ENCODE peak calls at places on chromosomes 3 and 15, in eight cellular contexts. X is HTR-8/SVneo, H is HCEC 1CT, L is GM23338, J is psoas muscle, S is HFFc6, Z is NCI-H460, O is WERI-Rb-1. N is an unnamed sample.

GRCh38 chr3:133038731-133039398 is 674 bp downstream of the TMEM108 start:
- DNase-seq in X (no peak), H (no peak), L (peak; percentile 76), J (peak; percentile 54), S (no peak), Z (no peak), O (peak; percentile 26), N (peak; percentile 6)

GRCh38 chr3:184591789-184592188 is 30.2 kb downstream of the EPHB3 start:
- DNase-seq in X (no peak), H (no peak), L (no peak), J (no peak), S (no peak), Z (no peak), O (no peak), N (no peak)

GRCh38 chr15:81256916-81257315 is 60.2 kb downstream of the IL16 start:
- DNase-seq in X (no peak), H (peak; percentile 63), L (peak; percentile 51), J (no peak), S (peak; percentile 53), Z (no peak), O (no peak), N (peak; percentile 55)

GRCh38 chr15:55530861-55531313 is 22.9 kb upstream of the DNAAF4 start:
- DNase-seq in X (no peak), H (peak; percentile 5), L (no peak), J (no peak), S (peak; percentile 1), Z (peak; percentile 15), O (no peak), N (peak; percentile 55)

GRCh38 chr3:11312139-11312538 is 39.9 kb downstream of the ATG7 start:
- DNase-seq in X (no peak), H (no peak), L (no peak), J (no peak), S (no peak), Z (no peak), O (no peak), N (no peak)

GRCh38 chr3:133930341-133930933 is 34.8 kb upstream of the RAB6B start:
- DNase-seq in X (peak; percentile 62), H (peak; percentile 57), L (peak; percentile 82), J (no peak), S (peak; percentile 62), Z (peak; percentile 28), O (no peak), N (peak; percentile 82)

GRCh38 chr3:135237371-135237770 is 442.3 kb downstream of the EPHB1 start:
- DNase-seq in X (no peak), H (no peak), L (peak; percentile 50), J (no peak), S (no peak), Z (no peak), O (no peak), N (no peak)

GRCh38 chr3:122893282-122893681 is 98.4 kb downstream of the SLC49A4 start:
- DNase-seq in X (no peak), H (no peak), L (peak; percentile 8), J (no peak), S (no peak), Z (no peak), O (no peak), N (no peak)

GRCh38 chr15:101694261-101694660 is 30.0 kb downstream of the TARS3 start:
- DNase-seq in X (no peak), H (no peak), L (peak; percentile 35), J (no peak), S (no peak), Z (no peak), O (no peak), N (no peak)

GRCh38 chr3:130773371-130773770 is 26.7 kb upstream of the PIK3R4 start:
- DNase-seq in X (no peak), H (no peak), L (no peak), J (no peak), S (no peak), Z (no peak), O (no peak), N (peak; percentile 16)

GRCh38 chr15:57079446-57079845 is 161.0 kb downstream of the TCF12 start:
- DNase-seq in X (no peak), H (no peak), L (peak; percentile 49), J (no peak), S (no peak), Z (no peak), O (no peak), N (peak; percentile 59)

GRCh38 chr3:103052236-103052830 is 617.5 kb downstream of the ZPLD1 start:
- DNase-seq in X (no peak), H (no peak), L (no peak), J (peak; percentile 43), S (no peak), Z (no peak), O (no peak), N (peak; percentile 34)

GRCh38 chr3:14605070-14605469 is 46.5 kb upstream of the CCDC174 start:
- DNase-seq in X (peak; percentile 51), H (peak; percentile 22), L (no peak), J (no peak), S (no peak), Z (no peak), O (no peak), N (no peak)

GRCh38 chr3:185912929-185913901 is 24.6 kb downstream of the TRA2B start:
- DNase-seq in X (no peak), H (no peak), L (no peak), J (no peak), S (no peak), Z (no peak), O (no peak), N (no peak)

GRCh38 chr3:115855911-115856310 is 232.6 kb downstream of the GAP43 start:
- DNase-seq in X (no peak), H (peak; percentile 60), L (no peak), J (no peak), S (peak; percentile 4), Z (no peak), O (no peak), N (peak; percentile 27)